ENCODE peak calls at places on chromosomes 6 and 20, in nine cellular contexts. O is Peyer's patch; U is heart right ventricle; T is kidney; B is BE2C; W is brain microvascular endothelial cell; P is PC-3; D is left ventricle myocardium inferior; X is CD8-positive, alpha-beta T cell. C is an unnamed sample.

GRCh38 chr20:53692465-53693067 is 98.9 kb upstream of the ZNF217 start:
- DNase-seq in B (no peak), X (no peak), P (peak; percentile 74), O (no peak), T (no peak), D (no peak), W (peak; percentile 27), U (peak; percentile 18), C (no peak)

GRCh38 chr6:122809001-122809400 is 19.9 kb downstream of the SMPDL3A start:
- DNase-seq in T (no peak), P (no peak), D (no peak), U (no peak), B (no peak), O (no peak), W (no peak), X (no peak), C (no peak)

GRCh38 chr6:26553264-26553738 is 15.1 kb downstream of the HMGN4 start:
- DNase-seq in T (peak; percentile 80), D (peak; percentile 56), P (peak; percentile 82), B (peak; percentile 69), X (peak; percentile 84), U (peak; percentile 68), W (peak; percentile 61), O (peak; percentile 77), C (peak; percentile 74)

GRCh38 chr6:5657684-5658429 is 348.9 kb downstream of the NRN1 start:
- DNase-seq in X (no peak), T (no peak), U (no peak), O (no peak), B (no peak), P (peak; percentile 14), W (no peak), D (no peak), C (no peak)

GRCh38 chr6:49890988-49891387 is 24.7 kb upstream of the CRISP1 start:
- DNase-seq in W (no peak), U (no peak), O (no peak), D (no peak), T (no peak), X (no peak), B (no peak), P (no peak), C (no peak)

GRCh38 chr20:32651537-32651936 is 22.2 kb downstream of the C20orf203 start:
- DNase-seq in X (no peak), W (no peak), D (no peak), B (no peak), T (no peak), U (no peak), O (no peak), P (no peak), C (no peak)

GRCh38 chr20:10414982-10415650 is 18.9 kb downstream of the MKKS start:
- DNase-seq in T (no peak), U (no peak), W (peak; percentile 16), X (no peak), D (no peak), B (no peak), P (peak; percentile 83), O (no peak), C (no peak)

GRCh38 chr20:47549671-47550070 is 48.0 kb downstream of the NCOA3 start:
- DNase-seq in T (no peak), X (no peak), D (no peak), O (no peak), B (no peak), W (no peak), P (no peak), U (no peak), C (no peak)

GRCh38 chr6:134057478-134057877 is 5.1 kb upstream of the SLC2A12 start:
- DNase-seq in W (no peak), X (no peak), D (no peak), U (no peak), B (no peak), T (no peak), P (no peak), O (no peak), C (no peak)

GRCh38 chr20:45963059-45964011 is 8.7 kb downstream of the ZNF335 start:
- DNase-seq in X (no peak), W (peak; percentile 12), D (no peak), O (no peak), P (peak; percentile 76), U (no peak), T (peak; percentile 75), B (no peak), C (no peak)

GRCh38 chr6:29892696-29893095 is 49.6 kb upstream of the HLA-A start:
- DNase-seq in O (no peak), B (no peak), T (no peak), W (no peak), X (no peak), D (no peak), P (no peak), U (no peak), C (no peak)

GRCh38 chr6:8195040-8195713 is 92.8 kb upstream of the EEF1E1 start:
- DNase-seq in U (no peak), D (no peak), W (no peak), T (no peak), P (no peak), B (peak; percentile 59), X (no peak), O (no peak), C (no peak)
- TF ChIP-seq CTCF in U (no peak), D (no peak), W (peak; percentile 27), T (no peak), P (peak; percentile 42), B (peak; percentile 56), X (no peak), O (no peak), C (no peak)

GRCh38 chr6:128487055-128487454 is 33.3 kb downstream of the PTPRK start:
- DNase-seq in X (no peak), O (no peak), T (no peak), D (no peak), P (peak; percentile 34), B (peak; percentile 21), W (no peak), U (no peak), C (no peak)
- TF ChIP-seq CTCF in X (no peak), O (peak; percentile 40), T (peak; percentile 18), D (peak; percentile 32), P (peak; percentile 53), B (peak; percentile 69), W (peak; percentile 55), U (no peak), C (no peak)

GRCh38 chr6:90631046-90631445 is 44.2 kb upstream of the MAP3K7 start:
- DNase-seq in B (no peak), O (no peak), W (no peak), D (no peak), X (no peak), T (no peak), P (peak; percentile 2), U (no peak), C (no peak)
- TF ChIP-seq CTCF in B (no peak), O (no peak), W (no peak), D (no peak), X (no peak), T (no peak), P (no peak), U (no peak), C (no peak)

DNA sequence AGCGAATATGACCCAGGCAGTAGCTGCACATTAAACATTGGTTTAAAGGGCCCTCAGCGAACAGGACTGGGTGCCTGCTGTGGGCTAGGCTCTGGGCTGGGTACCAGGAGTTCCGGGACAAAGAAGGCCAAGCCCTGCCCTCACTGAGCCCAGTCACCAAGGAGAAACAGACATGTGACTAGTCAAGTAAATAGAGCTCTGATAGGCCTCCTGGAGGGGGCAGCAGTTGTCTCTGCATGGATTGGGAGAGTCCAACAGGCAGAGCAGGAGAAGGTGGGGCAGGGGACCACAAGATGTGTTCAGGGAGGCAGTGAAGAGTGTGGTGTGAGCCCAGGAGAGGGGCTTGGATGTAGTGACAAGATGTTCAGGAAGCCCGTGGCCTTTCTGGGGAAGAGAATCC is 3.1 kb downstream of the HM13 start:
- DNase-seq in U (no peak), D (peak; percentile 25), P (peak; percentile 73), T (no peak), O (no peak), W (peak; percentile 45), B (peak; percentile 56), X (no peak), C (no peak)
- TF ChIP-seq CTCF in U (no peak), D (no peak), P (peak; percentile 64), T (no peak), O (no peak), W (peak; percentile 59), B (peak; percentile 43), X (no peak), C (no peak)

GRCh38 chr6:104284872-104285271 is 574.8 kb downstream of the HACE1 start:
- DNase-seq in B (no peak), O (no peak), W (no peak), U (no peak), X (no peak), T (no peak), P (no peak), D (no peak), C (no peak)

GRCh38 chr6:104286641-104287040 is 573.1 kb downstream of the HACE1 start:
- DNase-seq in X (no peak), O (no peak), P (no peak), U (no peak), W (no peak), T (no peak), D (no peak), B (no peak), C (no peak)

GRCh38 chr6:104281370-104281769 is 578.3 kb downstream of the HACE1 start:
- DNase-seq in U (no peak), P (peak; percentile 5), B (no peak), T (no peak), W (no peak), X (no peak), O (no peak), D (no peak), C (no peak)
- TF ChIP-seq CTCF in U (no peak), P (peak; percentile 28), B (peak; percentile 55), T (no peak), W (no peak), X (no peak), O (no peak), D (no peak), C (no peak)

GRCh38 chr6:71012871-71013456 is 56.1 kb upstream of the B3GAT2 start:
- DNase-seq in X (no peak), B (peak; percentile 23), W (peak; percentile 28), D (no peak), U (no peak), O (no peak), P (peak; percentile 63), T (no peak), C (no peak)
- TF ChIP-seq CTCF in X (peak; percentile 62), B (peak; percentile 93), W (peak; percentile 83), D (peak; percentile 81), U (peak; percentile 82), O (peak; percentile 62), P (peak; percentile 81), T (peak; percentile 73), C (peak; percentile 48)

DNA sequence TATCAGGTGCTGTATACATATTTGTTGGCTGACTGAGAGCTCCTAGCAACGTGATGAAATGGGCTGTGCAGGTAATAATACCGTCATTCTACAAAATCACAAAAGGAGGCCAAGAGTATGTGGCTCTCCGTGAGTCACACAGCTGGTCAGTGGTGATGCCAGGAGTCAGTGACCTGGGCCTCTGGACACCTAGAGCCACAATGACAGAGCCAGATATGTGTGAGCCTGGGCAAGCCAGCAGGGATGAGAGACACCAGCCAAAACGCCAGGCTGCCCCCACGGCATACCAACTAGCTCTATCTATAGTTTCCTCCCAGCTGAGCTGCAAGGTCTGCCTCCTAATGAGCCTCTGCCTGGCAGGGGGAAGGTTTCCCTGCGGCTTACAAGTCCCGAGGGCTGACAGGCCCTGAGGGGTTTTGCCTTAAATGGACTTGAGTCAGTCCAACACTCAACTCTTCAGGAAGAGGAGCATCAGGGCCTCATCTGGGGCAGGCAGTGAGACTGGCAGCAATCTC is 70.0 kb downstream of the CPNE5 start:
- DNase-seq in T (no peak), D (peak; percentile 30), U (no peak), W (no peak), X (no peak), O (no peak), B (peak; percentile 31), P (peak; percentile 81), C (no peak)
- TF ChIP-seq CTCF in T (no peak), D (no peak), U (no peak), W (no peak), X (no peak), O (no peak), B (no peak), P (no peak), C (no peak)

C was measured in natural killer cell.